ENCODE peak calls at places on chromosomes 11 and 22, in eight cellular contexts. V is IMR-90, T is uterus, W is mesendoderm, I is lung, N is lower lobe of right lung, C is aorta, X is HAP-1. G is an unnamed sample. For H3K4me1, the result is how much of the 10 kb centered on the place peaks cover.

GRCh38 chr11:35337136-35337918 is 82.0 kb downstream of the SLC1A2 start:
- DNase-seq in V (peak), X (no peak), W (peak), N (no peak), T (no peak), C (no peak), I (no peak), G (no peak)

GRCh38 chr11:2776351-2777061 is 76.7 kb upstream of the KCNQ1OT1 start:
- DNase-seq in T (peak), W (no peak), N (peak), C (peak), V (no peak), X (no peak), I (peak), G (peak)

GRCh38 chr11:16804104-16804947 is 65.9 kb downstream of the C11orf58 start:
- DNase-seq in I (no peak), X (no peak), C (no peak), T (no peak), N (no peak), V (no peak), W (no peak), G (no peak)

GRCh38 chr11:92423133-92423532 is 198.5 kb downstream of the FAT3 start:
- DNase-seq in C (no peak), I (no peak), W (no peak), T (no peak), V (peak), N (no peak), X (no peak), G (no peak)

GRCh38 chr22:36352775-36353507 is 34.8 kb downstream of the MYH9 start:
- DNase-seq in C (peak), I (no peak), X (no peak), N (peak), V (peak), W (no peak), T (no peak), G (no peak)

GRCh38 chr11:115958089-115959000 is 454.1 kb upstream of the CADM1 start:
- DNase-seq in W (peak), C (no peak), V (no peak), X (no peak), N (no peak), I (no peak), T (no peak), G (no peak)

GRCh38 chr22:19715286-19715939 is 1.1 kb downstream of the SEPTIN5 start:
- DNase-seq in T (no peak), V (no peak), W (no peak), C (no peak), X (no peak), N (no peak), I (no peak), G (no peak)

GRCh38 chr22:43217285-43218030 is 30.5 kb upstream of the TTLL12 start:
- DNase-seq in I (no peak), V (no peak), T (no peak), W (peak), N (no peak), C (no peak), X (no peak), G (no peak)

GRCh38 chr11:62539238-62539925 is 7.2 kb downstream of the AHNAK start:
- DNase-seq in C (peak), T (peak), N (no peak), X (no peak), W (no peak), V (peak), I (peak), G (no peak)

GRCh38 chr11:20093775-20094174 is 66.5 kb downstream of the DBX1 start:
- DNase-seq in V (peak), T (no peak), N (no peak), X (no peak), W (no peak), C (no peak), I (no peak), G (no peak)

GRCh38 chr22:17791196-17791595 is 16.9 kb upstream of the BID start:
- DNase-seq in X (no peak), N (no peak), V (no peak), I (no peak), W (no peak), T (no peak), C (no peak), G (no peak)

GRCh38 chr11:1176224-1177019 is 18.7 kb downstream of the MUC5AC start:
- DNase-seq in I (no peak), N (peak), V (no peak), X (no peak), W (no peak), C (peak), T (no peak), G (no peak)

GRCh38 chr11:19076744-19077589 is 16.4 kb upstream of the MRGPRX2 start:
- DNase-seq in V (peak), W (peak), I (peak), T (peak), N (peak), C (peak), X (peak), G (peak)

GRCh38 chr22:33579448-33580093 is 340.7 kb downstream of the LARGE1 start:
- DNase-seq in I (peak), V (peak), C (no peak), T (peak), W (peak), N (no peak), X (peak), G (no peak)

GRCh38 chr11:1574256-1575242 is 2.5 kb upstream of the DUSP8 start:
- DNase-seq in W (no peak), T (peak), N (no peak), X (peak), I (no peak), C (peak), V (peak), G (no peak)

GRCh38 chr22:23305922-23306374 is 125.6 kb downstream of the BCR start:
- DNase-seq in N (peak), W (no peak), X (no peak), I (peak), T (peak), C (peak), V (peak), G (no peak)

GRCh38 chr11:127108838-127109237 is 108.3 kb upstream of the KIRREL3 start:
- DNase-seq in I (no peak), C (no peak), X (no peak), T (no peak), V (no peak), W (no peak), N (no peak), G (no peak)

GRCh38 chr11:32899423-32899822 is 6.8 kb downstream of the QSER1 start:
- DNase-seq in I (no peak), C (no peak), N (no peak), V (no peak), T (no peak), W (no peak), X (no peak), G (no peak)

GRCh38 chr11:112612283-112612849 is 348.9 kb upstream of the NCAM1 start:
- DNase-seq in V (no peak), W (peak), I (no peak), T (no peak), N (no peak), X (no peak), C (no peak), G (no peak)

GRCh38 chr11:24005202-24005876 is 491.5 kb upstream of the LUZP2 start:
- DNase-seq in I (no peak), X (no peak), T (no peak), V (no peak), W (no peak), C (no peak), N (no peak), G (no peak)

GRCh38 chr11:100785148-100785983 is 98.3 kb downstream of the ARHGAP42 start:
- DNase-seq in X (no peak), T (no peak), C (no peak), W (peak), N (peak), V (no peak), I (peak), G (no peak)

GRCh38 chr11:71329731-71330130 is 77.4 kb upstream of the SHANK2 start:
- DNase-seq in W (no peak), X (no peak), I (no peak), C (peak), T (no peak), V (no peak), N (no peak), G (no peak)

GRCh38 chr11:57313071-57313787 is 11.5 kb downstream of the TNKS1BP1 start:
- DNase-seq in N (no peak), X (no peak), V (no peak), C (no peak), W (no peak), T (no peak), I (no peak), G (no peak)

GRCh38 chr22:37848587-37849088 is 581 bp upstream of the EIF3L start:
- DNase-seq in V (peak), C (no peak), W (peak), I (no peak), N (no peak), T (no peak), X (peak), G (no peak)

GRCh38 chr11:2847511-2847910 is 38.1 kb downstream of the CDKN1C start:
- DNase-seq in C (no peak), W (no peak), I (no peak), N (no peak), X (no peak), V (no peak), T (no peak), G (no peak)

DNA sequence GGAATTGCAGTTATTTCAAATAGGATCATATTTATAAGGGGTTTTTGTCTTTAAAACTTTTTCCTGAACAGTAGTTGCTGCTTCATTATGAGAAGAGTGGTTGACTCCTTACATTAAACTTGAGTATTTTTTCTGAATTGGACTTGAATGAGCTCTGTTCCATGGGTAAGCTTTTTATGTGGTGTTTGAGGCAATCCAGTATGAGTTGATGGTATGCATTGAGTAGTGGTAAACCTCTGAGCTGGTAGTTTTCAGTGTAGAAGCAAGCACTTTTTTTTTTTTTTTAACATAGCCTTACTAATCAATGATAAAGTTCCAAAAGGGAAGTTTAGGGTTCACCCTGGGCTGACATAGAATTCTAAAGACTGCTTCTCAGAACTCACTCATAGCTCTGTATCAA is 3.4 kb downstream of the KMT2A start:
- DNase-seq in W (no peak), N (no peak), T (no peak), C (no peak), X (no peak), V (no peak), I (no peak), G (no peak)
- H3K4me1 ChIP-seq in W (under half), N (half or more), T (under half), C (under half), X (under half), V (under half), I (under half), G (half or more)

DNA sequence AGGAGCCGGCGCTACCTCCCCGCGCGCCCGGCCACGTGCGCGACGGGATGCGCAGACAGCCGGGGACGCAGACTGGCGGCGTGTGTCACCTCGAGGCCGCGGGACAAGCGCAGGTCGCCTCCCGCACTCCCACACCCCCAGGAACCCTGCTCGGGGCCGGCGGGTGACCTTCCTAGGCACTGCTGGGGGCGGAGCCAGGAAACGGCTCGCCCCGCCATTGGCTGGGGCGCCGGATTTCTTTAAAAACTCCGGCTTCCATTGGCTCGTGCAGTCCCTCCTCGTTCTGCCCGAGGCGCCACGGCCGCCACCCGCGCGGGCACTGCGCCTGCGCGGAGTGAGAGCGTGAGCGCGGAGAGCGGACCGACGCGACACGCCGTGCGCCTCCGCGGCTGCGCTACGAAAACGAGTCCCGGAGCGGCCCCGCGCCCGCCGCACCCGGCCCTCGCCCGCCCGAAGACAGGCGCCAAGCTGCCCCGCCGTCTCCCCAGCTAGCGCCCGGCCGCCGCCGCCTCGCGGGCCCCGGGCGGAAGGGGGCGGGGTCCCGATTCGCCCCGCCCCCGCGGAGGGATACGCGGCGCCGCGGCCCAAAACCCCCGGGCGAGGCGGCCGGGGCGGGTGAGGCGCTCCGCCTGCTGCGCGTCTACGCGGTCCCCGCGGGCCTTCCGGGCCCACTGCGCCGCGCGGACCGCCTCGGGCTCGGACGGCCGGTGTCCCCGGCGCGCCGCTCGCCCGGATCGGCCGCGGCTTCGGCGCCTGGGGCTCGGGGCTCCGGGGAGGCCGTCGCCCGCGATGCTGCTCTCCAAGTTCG is at the start of gene PIM3:
- DNase-seq in X (peak), N (peak), I (peak), V (peak), C (peak), T (peak), W (peak), G (peak)
- H3K4me1 ChIP-seq in X (under half), N (half or more), I (under half), V (under half), C (under half), T (under half), W (under half), G (under half)

DNA sequence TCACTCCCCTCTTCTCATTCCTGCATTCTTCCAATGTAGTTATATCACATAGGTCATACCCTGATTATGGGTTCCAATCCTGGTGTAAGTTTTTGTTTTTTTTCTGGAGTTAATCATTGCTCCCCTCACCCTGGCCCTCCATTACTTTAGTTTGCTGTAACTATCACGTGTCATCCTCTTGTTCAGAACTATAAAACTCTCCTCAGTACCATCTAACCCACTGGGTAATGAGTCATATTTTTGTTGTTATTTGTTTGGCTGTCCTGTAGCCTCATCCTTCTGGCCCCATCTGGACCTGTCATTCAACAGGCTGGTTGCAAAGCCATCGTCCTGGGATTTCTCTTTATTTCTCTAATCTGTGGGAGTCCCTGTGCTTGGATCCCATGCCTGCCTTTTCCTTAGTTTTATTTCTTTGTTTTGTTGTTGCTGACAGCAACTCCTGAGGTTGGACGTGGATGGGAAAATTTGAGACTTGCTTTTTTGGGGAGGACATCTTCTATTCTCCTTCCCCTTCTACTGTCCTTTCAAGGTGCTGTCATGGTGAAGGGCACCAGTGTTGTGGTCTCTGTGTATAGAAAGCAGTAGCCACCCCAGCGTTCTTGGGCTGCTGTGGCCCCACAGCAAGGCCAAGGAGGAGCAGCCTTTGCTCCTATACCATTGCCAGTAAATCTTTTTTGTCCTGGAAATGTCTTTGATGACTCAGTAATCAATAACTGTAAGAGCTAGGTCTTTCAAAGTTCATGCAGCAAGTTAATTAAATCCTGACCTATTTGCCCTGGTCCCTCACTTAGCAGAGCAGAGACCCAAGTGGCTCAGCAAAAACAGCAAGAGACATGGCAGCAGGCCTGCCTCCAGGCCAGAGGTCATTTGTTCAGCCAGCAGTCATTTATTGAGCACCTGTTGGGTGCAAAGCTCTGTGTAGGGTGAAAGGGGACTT is 82.5 kb downstream of the C22orf31 start:
- DNase-seq in C (no peak), W (no peak), V (no peak), T (no peak), I (no peak), X (no peak), N (no peak), G (no peak)
- H3K4me1 ChIP-seq in C (under half), W (under half), V (under half), T (under half), I (under half), X (under half), N (under half), G (under half)

GRCh38 chr11:65427691-65428577 is 5.3 kb downstream of the NEAT1 start:
- DNase-seq in X (no peak), V (peak), W (no peak), I (peak), T (peak), N (no peak), C (peak), G (no peak)

GRCh38 chr11:65425105-65425970 is 2.7 kb downstream of the NEAT1 start:
- DNase-seq in C (peak), T (peak), X (no peak), W (peak), I (no peak), V (peak), N (peak), G (no peak)

GRCh38 chr11:65426839-65427690 is 4.5 kb downstream of the NEAT1 start:
- DNase-seq in V (peak), X (peak), I (peak), N (peak), T (peak), W (peak), C (peak), G (no peak)

GRCh38 chr11:65424200-65425104 is 1.9 kb downstream of the NEAT1 start:
- DNase-seq in C (peak), I (no peak), T (peak), W (no peak), V (peak), X (no peak), N (peak), G (no peak)

GRCh38 chr11:65425971-65426838 is 3.6 kb downstream of the NEAT1 start:
- DNase-seq in T (peak), V (peak), X (no peak), N (no peak), W (no peak), I (no peak), C (no peak), G (no peak)
- H3K4me1 ChIP-seq in T (under half), V (under half), X (half or more), N (under half), W (under half), I (under half), C (under half), G (half or more)

GRCh38 chr11:47152126-47152952 is 24.3 kb downstream of the ARFGAP2 start:
- DNase-seq in W (no peak), T (no peak), V (peak), N (no peak), X (no peak), I (no peak), C (no peak), G (no peak)

GRCh38 chr11:47154738-47155570 is 21.7 kb downstream of the ARFGAP2 start:
- DNase-seq in N (no peak), W (no peak), X (no peak), T (no peak), V (no peak), C (peak), I (no peak), G (no peak)

GRCh38 chr11:47156333-47156732 is 20.3 kb downstream of the ARFGAP2 start:
- DNase-seq in I (no peak), C (no peak), N (no peak), V (peak), X (no peak), W (no peak), T (no peak), G (no peak)

GRCh38 chr11:47155914-47156313 is 20.8 kb downstream of the ARFGAP2 start:
- DNase-seq in T (no peak), N (no peak), I (no peak), V (no peak), X (no peak), W (no peak), C (no peak), G (no peak)

DNA sequence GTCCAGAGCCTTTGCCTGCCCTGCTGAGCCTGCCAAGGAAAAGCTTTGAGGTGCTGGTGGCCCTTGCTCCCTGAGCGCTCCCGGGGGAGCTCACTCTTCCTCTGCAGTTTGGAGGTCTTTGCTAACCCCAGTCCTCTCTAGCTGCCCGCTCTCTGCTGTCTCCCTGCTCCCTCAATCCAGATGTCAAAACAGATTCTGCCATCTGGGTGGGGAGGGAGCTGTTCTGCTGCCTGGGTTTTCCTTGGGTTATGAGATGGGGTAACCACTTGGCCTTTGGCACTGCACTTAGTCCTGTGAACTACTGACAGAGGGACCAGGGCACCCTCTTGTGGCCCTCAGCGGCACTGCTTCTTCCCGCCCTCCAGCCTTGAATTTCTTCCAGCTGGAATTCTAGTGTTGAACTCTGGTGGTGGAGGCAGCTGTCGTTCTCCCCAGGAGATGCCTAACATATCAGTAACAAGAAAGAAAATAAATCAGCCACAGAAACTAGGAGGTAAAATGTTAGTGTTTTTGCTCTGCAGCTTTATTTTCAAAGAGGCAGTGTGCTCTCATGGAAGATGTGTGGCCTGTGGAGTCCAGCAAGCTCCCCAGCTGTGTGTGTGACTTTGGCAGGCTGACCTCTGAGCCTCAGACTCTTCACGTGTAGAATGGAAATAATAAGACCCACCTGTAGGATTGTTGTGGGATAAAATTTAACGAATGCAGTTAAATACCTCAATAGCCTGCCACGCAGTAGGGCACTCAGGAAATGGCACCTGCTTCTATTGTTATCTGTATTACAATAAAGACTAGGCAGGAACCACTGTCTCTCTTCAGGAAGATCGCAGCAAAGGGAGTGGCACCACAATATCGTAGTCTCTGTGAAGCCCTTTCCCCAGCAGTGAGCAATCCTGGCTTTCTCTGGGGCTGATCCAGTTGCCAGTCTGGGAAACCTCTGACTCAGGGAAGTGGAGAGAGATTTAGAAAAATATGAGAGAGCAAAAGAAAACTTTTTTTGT is 23.4 kb downstream of the ARFGAP2 start:
- DNase-seq in T (peak), W (peak), C (peak), V (peak), X (peak), I (peak), N (peak), G (peak)
- H3K4me1 ChIP-seq in T (under half), W (under half), C (under half), V (under half), X (under half), I (under half), N (under half), G (under half)